ENCODE peak calls at places on chromosome 10, in six cellular contexts. S, B, H, C, O and V are unnamed samples.

GRCh38 chr10:5545011-5545410 is 20.2 kb downstream of the CALML3 start:
- DNase-seq in S (no peak), B (no peak), H (no peak), C (no peak), O (no peak), V (no peak)

GRCh38 chr10:924524-924859 is 7.0 kb downstream of the LARP4B start:
- DNase-seq in S (no peak), B (no peak), H (no peak), C (no peak), O (no peak), V (no peak)

GRCh38 chr10:76082956-76083355 is 651.5 kb downstream of the LRMDA start:
- DNase-seq in S (no peak), B (peak), H (peak), C (no peak), O (no peak), V (no peak)

GRCh38 chr10:120732067-120732466 is 119.1 kb upstream of the WDR11 start:
- DNase-seq in S (no peak), B (no peak), H (no peak), C (no peak), O (no peak), V (no peak)

GRCh38 chr10:608331-609265 is 80.9 kb downstream of the DIP2C start:
- DNase-seq in S (no peak), B (no peak), H (peak), C (no peak), O (no peak), V (no peak)

GRCh38 chr10:70761031-70761601 is 24.1 kb downstream of the TBATA start:
- DNase-seq in S (no peak), B (peak), H (peak), C (no peak), O (no peak), V (no peak)

GRCh38 chr10:113052076-113052830 is 102.2 kb downstream of the TCF7L2 start:
- DNase-seq in S (no peak), B (no peak), H (no peak), C (no peak), O (no peak), V (no peak)

GRCh38 chr10:22345301-22346086 is at the start of gene SPAG6:
- DNase-seq in S (peak), B (no peak), H (no peak), C (no peak), O (peak), V (no peak)

GRCh38 chr10:95569368-95569767 is 8.2 kb upstream of the SORBS1 start:
- DNase-seq in S (no peak), B (no peak), H (peak), C (no peak), O (no peak), V (no peak)

GRCh38 chr10:101484154-101484748 is 103.8 kb downstream of the POLL start:
- DNase-seq in S (no peak), B (no peak), H (no peak), C (no peak), O (no peak), V (no peak)

GRCh38 chr10:115818015-115818414 is 455.0 kb downstream of the GFRA1 start:
- DNase-seq in S (no peak), B (no peak), H (no peak), C (no peak), O (no peak), V (no peak)

GRCh38 chr10:103733002-103733419 is 122.4 kb downstream of the SH3PXD2A start:
- DNase-seq in S (no peak), B (no peak), H (peak), C (no peak), O (no peak), V (no peak)

GRCh38 chr10:89904755-89905154 is 203.4 kb downstream of the KIF20B start:
- DNase-seq in S (no peak), B (no peak), H (peak), C (no peak), O (peak), V (peak)

GRCh38 chr10:48383393-48383792 is 76.9 kb downstream of the MAPK8 start:
- DNase-seq in S (no peak), B (no peak), H (peak), C (no peak), O (no peak), V (no peak)

GRCh38 chr10:104486803-104487202 is 133.2 kb downstream of the CFAP58 start:
- DNase-seq in S (no peak), B (no peak), H (no peak), C (no peak), O (no peak), V (no peak)

GRCh38 chr10:62433181-62433692 is 59.1 kb downstream of the ZNF365 start:
- DNase-seq in S (no peak), B (peak), H (peak), C (no peak), O (peak), V (no peak)